ENCODE peak calls at places on chromosomes 12 and 14, in six cellular contexts. One of them, this sample, is unnamed.

GRCh38 chr14:74134484-74134883 is 49.7 kb downstream of the LIN52 start:
- DNase-seq in effector CD4-positive, alpha-beta T cell: no peak
- DNase-seq in pancreas: no peak
- DNase-seq in LoVo: no peak
- DNase-seq in activated CD4-positive, CD25-positive, alpha-beta regulatory T cell: no peak
- DNase-seq in HAP-1: no peak
- DNase-seq in this sample: no peak

GRCh38 chr12:9760699-9761406 is at the start of gene CD69:
- DNase-seq in activated CD4-positive, CD25-positive, alpha-beta regulatory T cell: peak
- DNase-seq in pancreas: no peak
- DNase-seq in HAP-1: no peak
- DNase-seq in effector CD4-positive, alpha-beta T cell: peak
- DNase-seq in LoVo: no peak
- DNase-seq in this sample: no peak

GRCh38 chr12:23954332-23954731 is 4.9 kb upstream of the SOX5 start:
- DNase-seq in HAP-1: no peak
- DNase-seq in LoVo: no peak
- DNase-seq in pancreas: no peak
- DNase-seq in effector CD4-positive, alpha-beta T cell: no peak
- DNase-seq in activated CD4-positive, CD25-positive, alpha-beta regulatory T cell: no peak
- DNase-seq in this sample: no peak

GRCh38 chr14:39203659-39204606 is 28.9 kb downstream of the PNN start:
- DNase-seq in HAP-1: peak
- DNase-seq in activated CD4-positive, CD25-positive, alpha-beta regulatory T cell: no peak
- DNase-seq in LoVo: peak
- DNase-seq in effector CD4-positive, alpha-beta T cell: no peak
- DNase-seq in pancreas: no peak
- DNase-seq in this sample: no peak

GRCh38 chr14:55604900-55605418 is 25.0 kb downstream of the KTN1 start:
- DNase-seq in LoVo: no peak
- DNase-seq in activated CD4-positive, CD25-positive, alpha-beta regulatory T cell: no peak
- DNase-seq in pancreas: no peak
- DNase-seq in HAP-1: no peak
- DNase-seq in effector CD4-positive, alpha-beta T cell: no peak
- DNase-seq in this sample: no peak

GRCh38 chr14:51954657-51955056 is 34.7 kb upstream of the RTRAF start:
- DNase-seq in HAP-1: no peak
- DNase-seq in activated CD4-positive, CD25-positive, alpha-beta regulatory T cell: no peak
- DNase-seq in pancreas: no peak
- DNase-seq in effector CD4-positive, alpha-beta T cell: no peak
- DNase-seq in LoVo: no peak
- DNase-seq in this sample: no peak

GRCh38 chr14:49865431-49865859 is 12.9 kb upstream of the NEMF start:
- DNase-seq in HAP-1: peak
- DNase-seq in effector CD4-positive, alpha-beta T cell: peak
- DNase-seq in activated CD4-positive, CD25-positive, alpha-beta regulatory T cell: peak
- DNase-seq in LoVo: peak
- DNase-seq in pancreas: peak
- DNase-seq in this sample: peak

GRCh38 chr12:28498850-28499249 is 308.6 kb downstream of the CCDC91 start:
- DNase-seq in LoVo: no peak
- DNase-seq in activated CD4-positive, CD25-positive, alpha-beta regulatory T cell: no peak
- DNase-seq in HAP-1: no peak
- DNase-seq in pancreas: no peak
- DNase-seq in effector CD4-positive, alpha-beta T cell: no peak
- DNase-seq in this sample: no peak

GRCh38 chr14:99733221-99733550 is 49.1 kb downstream of the CYP46A1 start:
- DNase-seq in HAP-1: no peak
- DNase-seq in activated CD4-positive, CD25-positive, alpha-beta regulatory T cell: no peak
- DNase-seq in effector CD4-positive, alpha-beta T cell: no peak
- DNase-seq in LoVo: no peak
- DNase-seq in pancreas: no peak
- DNase-seq in this sample: no peak

GRCh38 chr14:97408937-97409860 is 612.0 kb downstream of the VRK1 start:
- DNase-seq in LoVo: no peak
- DNase-seq in pancreas: no peak
- DNase-seq in HAP-1: no peak
- DNase-seq in activated CD4-positive, CD25-positive, alpha-beta regulatory T cell: no peak
- DNase-seq in effector CD4-positive, alpha-beta T cell: no peak
- DNase-seq in this sample: no peak

GRCh38 chr12:51622564-51622963 is 31.5 kb downstream of the SCN8A start:
- DNase-seq in LoVo: no peak
- DNase-seq in pancreas: no peak
- DNase-seq in activated CD4-positive, CD25-positive, alpha-beta regulatory T cell: no peak
- DNase-seq in effector CD4-positive, alpha-beta T cell: no peak
- DNase-seq in HAP-1: peak
- DNase-seq in this sample: no peak

GRCh38 chr14:100535287-100536131 is 51.7 kb downstream of the BEGAIN start:
- DNase-seq in LoVo: no peak
- DNase-seq in activated CD4-positive, CD25-positive, alpha-beta regulatory T cell: no peak
- DNase-seq in HAP-1: no peak
- DNase-seq in effector CD4-positive, alpha-beta T cell: no peak
- DNase-seq in pancreas: no peak
- DNase-seq in this sample: no peak

GRCh38 chr12:56122637-56123036 is 4.6 kb downstream of the ZC3H10 start:
- DNase-seq in activated CD4-positive, CD25-positive, alpha-beta regulatory T cell: no peak
- DNase-seq in HAP-1: no peak
- DNase-seq in pancreas: no peak
- DNase-seq in LoVo: no peak
- DNase-seq in effector CD4-positive, alpha-beta T cell: no peak
- DNase-seq in this sample: no peak

GRCh38 chr14:47246367-47246766 is 429.0 kb downstream of the MDGA2 start:
- DNase-seq in LoVo: no peak
- DNase-seq in HAP-1: no peak
- DNase-seq in effector CD4-positive, alpha-beta T cell: no peak
- DNase-seq in pancreas: no peak
- DNase-seq in activated CD4-positive, CD25-positive, alpha-beta regulatory T cell: no peak
- DNase-seq in this sample: no peak

GRCh38 chr12:104669057-104669770 is 212.5 kb downstream of the CHST11 start:
- DNase-seq in HAP-1: peak
- DNase-seq in pancreas: peak
- DNase-seq in effector CD4-positive, alpha-beta T cell: no peak
- DNase-seq in LoVo: peak
- DNase-seq in activated CD4-positive, CD25-positive, alpha-beta regulatory T cell: no peak
- DNase-seq in this sample: no peak

GRCh38 chr12:65598688-65599087 is 225.6 kb upstream of the HMGA2 start:
- DNase-seq in activated CD4-positive, CD25-positive, alpha-beta regulatory T cell: no peak
- DNase-seq in HAP-1: no peak
- DNase-seq in LoVo: no peak
- DNase-seq in pancreas: no peak
- DNase-seq in effector CD4-positive, alpha-beta T cell: no peak
- DNase-seq in this sample: no peak

GRCh38 chr14:100030441-100031153 is 34.6 kb upstream of the EVL start:
- DNase-seq in LoVo: peak
- DNase-seq in pancreas: peak
- DNase-seq in activated CD4-positive, CD25-positive, alpha-beta regulatory T cell: no peak
- DNase-seq in HAP-1: no peak
- DNase-seq in effector CD4-positive, alpha-beta T cell: no peak
- DNase-seq in this sample: no peak

GRCh38 chr12:42812086-42812485 is 222.5 kb upstream of the PRICKLE1 start:
- DNase-seq in effector CD4-positive, alpha-beta T cell: no peak
- DNase-seq in LoVo: no peak
- DNase-seq in HAP-1: no peak
- DNase-seq in pancreas: no peak
- DNase-seq in activated CD4-positive, CD25-positive, alpha-beta regulatory T cell: no peak
- DNase-seq in this sample: no peak

GRCh38 chr14:52267501-52268190 is at the start of gene PTGDR:
- DNase-seq in HAP-1: no peak
- DNase-seq in effector CD4-positive, alpha-beta T cell: peak
- DNase-seq in pancreas: no peak
- DNase-seq in activated CD4-positive, CD25-positive, alpha-beta regulatory T cell: no peak
- DNase-seq in LoVo: no peak
- DNase-seq in this sample: no peak

GRCh38 chr14:90005441-90005840 is 49.7 kb downstream of the TDP1 start:
- DNase-seq in effector CD4-positive, alpha-beta T cell: no peak
- DNase-seq in activated CD4-positive, CD25-positive, alpha-beta regulatory T cell: no peak
- DNase-seq in HAP-1: no peak
- DNase-seq in pancreas: no peak
- DNase-seq in LoVo: no peak
- DNase-seq in this sample: no peak

GRCh38 chr12:127809236-127809635 is 457.7 kb upstream of the TMEM132C start:
- DNase-seq in HAP-1: no peak
- DNase-seq in pancreas: peak
- DNase-seq in effector CD4-positive, alpha-beta T cell: no peak
- DNase-seq in LoVo: peak
- DNase-seq in activated CD4-positive, CD25-positive, alpha-beta regulatory T cell: no peak
- DNase-seq in this sample: no peak

GRCh38 chr14:105305769-105306168 is 5.0 kb upstream of the BRF1 start:
- DNase-seq in HAP-1: no peak
- DNase-seq in LoVo: no peak
- DNase-seq in activated CD4-positive, CD25-positive, alpha-beta regulatory T cell: no peak
- DNase-seq in effector CD4-positive, alpha-beta T cell: no peak
- DNase-seq in pancreas: no peak
- DNase-seq in this sample: no peak

GRCh38 chr14:68628605-68629310 is 164.1 kb downstream of the ZFP36L1 start:
- DNase-seq in pancreas: peak
- DNase-seq in LoVo: peak
- DNase-seq in activated CD4-positive, CD25-positive, alpha-beta regulatory T cell: no peak
- DNase-seq in effector CD4-positive, alpha-beta T cell: no peak
- DNase-seq in HAP-1: no peak
- DNase-seq in this sample: no peak

GRCh38 chr14:59333668-59334067 is 131.5 kb downstream of the GPR135 start:
- DNase-seq in HAP-1: no peak
- DNase-seq in activated CD4-positive, CD25-positive, alpha-beta regulatory T cell: no peak
- DNase-seq in pancreas: no peak
- DNase-seq in effector CD4-positive, alpha-beta T cell: no peak
- DNase-seq in LoVo: no peak
- DNase-seq in this sample: peak

GRCh38 chr14:99282261-99283050 is 10.5 kb upstream of the BCL11B start:
- DNase-seq in activated CD4-positive, CD25-positive, alpha-beta regulatory T cell: no peak
- DNase-seq in effector CD4-positive, alpha-beta T cell: no peak
- DNase-seq in HAP-1: no peak
- DNase-seq in LoVo: no peak
- DNase-seq in pancreas: no peak
- DNase-seq in this sample: no peak

GRCh38 chr12:52434760-52435530 is 774 bp upstream of the KRT75 start:
- DNase-seq in effector CD4-positive, alpha-beta T cell: no peak
- DNase-seq in pancreas: no peak
- DNase-seq in HAP-1: no peak
- DNase-seq in activated CD4-positive, CD25-positive, alpha-beta regulatory T cell: no peak
- DNase-seq in LoVo: no peak
- DNase-seq in this sample: no peak

GRCh38 chr12:94941440-94941862 is 62.0 kb downstream of the NDUFA12 start:
- DNase-seq in activated CD4-positive, CD25-positive, alpha-beta regulatory T cell: peak
- DNase-seq in LoVo: no peak
- DNase-seq in effector CD4-positive, alpha-beta T cell: no peak
- DNase-seq in HAP-1: peak
- DNase-seq in pancreas: no peak
- DNase-seq in this sample: no peak

GRCh38 chr14:61476737-61477410 is 155.5 kb downstream of the PRKCH start:
- DNase-seq in HAP-1: no peak
- DNase-seq in LoVo: no peak
- DNase-seq in pancreas: no peak
- DNase-seq in effector CD4-positive, alpha-beta T cell: peak
- DNase-seq in activated CD4-positive, CD25-positive, alpha-beta regulatory T cell: peak
- DNase-seq in this sample: peak

GRCh38 chr14:65335548-65335947 is 77.0 kb upstream of the FUT8 start:
- DNase-seq in effector CD4-positive, alpha-beta T cell: no peak
- DNase-seq in pancreas: no peak
- DNase-seq in activated CD4-positive, CD25-positive, alpha-beta regulatory T cell: no peak
- DNase-seq in LoVo: peak
- DNase-seq in HAP-1: no peak
- DNase-seq in this sample: no peak

GRCh38 chr14:36579573-36580140 is 2.8 kb downstream of the NKX2-8 start:
- DNase-seq in pancreas: no peak
- DNase-seq in effector CD4-positive, alpha-beta T cell: no peak
- DNase-seq in LoVo: no peak
- DNase-seq in activated CD4-positive, CD25-positive, alpha-beta regulatory T cell: no peak
- DNase-seq in HAP-1: peak
- DNase-seq in this sample: no peak

GRCh38 chr14:56216631-56217379 is 98.6 kb downstream of the PELI2 start:
- DNase-seq in activated CD4-positive, CD25-positive, alpha-beta regulatory T cell: no peak
- DNase-seq in LoVo: no peak
- DNase-seq in HAP-1: peak
- DNase-seq in pancreas: no peak
- DNase-seq in effector CD4-positive, alpha-beta T cell: no peak
- DNase-seq in this sample: no peak

GRCh38 chr12:80356092-80356491 is 87.9 kb upstream of the PTPRQ start:
- DNase-seq in activated CD4-positive, CD25-positive, alpha-beta regulatory T cell: no peak
- DNase-seq in pancreas: no peak
- DNase-seq in HAP-1: no peak
- DNase-seq in effector CD4-positive, alpha-beta T cell: no peak
- DNase-seq in LoVo: no peak
- DNase-seq in this sample: no peak

GRCh38 chr14:68376067-68376810 is 416.6 kb downstream of the ZFP36L1 start:
- DNase-seq in HAP-1: no peak
- DNase-seq in pancreas: no peak
- DNase-seq in effector CD4-positive, alpha-beta T cell: no peak
- DNase-seq in LoVo: peak
- DNase-seq in activated CD4-positive, CD25-positive, alpha-beta regulatory T cell: no peak
- DNase-seq in this sample: no peak

GRCh38 chr12:111211910-111212757 is 156.8 kb downstream of the PHETA1 start:
- DNase-seq in HAP-1: peak
- DNase-seq in effector CD4-positive, alpha-beta T cell: no peak
- DNase-seq in pancreas: no peak
- DNase-seq in LoVo: no peak
- DNase-seq in activated CD4-positive, CD25-positive, alpha-beta regulatory T cell: no peak
- DNase-seq in this sample: no peak

GRCh38 chr12:96454396-96454795 is 35.0 kb upstream of the CFAP54 start:
- DNase-seq in LoVo: no peak
- DNase-seq in pancreas: no peak
- DNase-seq in activated CD4-positive, CD25-positive, alpha-beta regulatory T cell: no peak
- DNase-seq in effector CD4-positive, alpha-beta T cell: no peak
- DNase-seq in HAP-1: no peak
- DNase-seq in this sample: no peak